ENCODE peak calls at places on chromosomes 3 and 15, in eight cellular contexts. L, D, Z, U, M, F, I and T are unnamed samples.

GRCh38 chr3:134093906-134094305 is 64.2 kb upstream of the SLCO2A1 start:
- DNase-seq in I (no peak), F (no peak), U (no peak), D (peak; percentile 87), Z (no peak), M (no peak), L (no peak), T (no peak)

GRCh38 chr3:33663042-33663441 is 55.0 kb downstream of the CLASP2 start:
- DNase-seq in F (no peak), U (no peak), D (no peak), Z (no peak), M (no peak), I (no peak), L (no peak), T (no peak)

GRCh38 chr3:66472313-66473134 is 28.3 kb downstream of the LRIG1 start:
- DNase-seq in L (no peak), U (peak; percentile 34), Z (no peak), I (no peak), F (no peak), M (no peak), D (peak; percentile 43), T (peak; percentile 31)

GRCh38 chr15:99467861-99468460 is 97.8 kb upstream of the MEF2A start:
- DNase-seq in I (no peak), L (no peak), F (no peak), Z (no peak), M (no peak), D (peak; percentile 40), U (no peak), T (no peak)

GRCh38 chr15:71708741-71709140 is 101.6 kb upstream of the NR2E3 start:
- DNase-seq in M (no peak), D (no peak), F (no peak), L (no peak), Z (peak; percentile 51), U (no peak), I (no peak), T (no peak)

GRCh38 chr15:81813215-81813614 is 232.6 kb downstream of the MEX3B start:
- DNase-seq in D (peak; percentile 18), F (peak; percentile 11), U (no peak), I (no peak), M (no peak), L (no peak), Z (no peak), T (no peak)

GRCh38 chr3:150090877-150091276 is 120.2 kb upstream of the PFN2 start:
- DNase-seq in D (no peak), M (no peak), L (no peak), Z (no peak), U (no peak), F (no peak), I (no peak), T (no peak)

GRCh38 chr3:43180027-43180426 is 74.1 kb upstream of the POMGNT2 start:
- DNase-seq in L (peak; percentile 55), U (no peak), M (no peak), I (no peak), Z (no peak), D (peak; percentile 73), F (no peak), T (no peak)

GRCh38 chr15:50828610-50829206 is 63.2 kb upstream of the SPPL2A start:
- DNase-seq in Z (no peak), L (no peak), D (peak; percentile 96), U (no peak), M (no peak), I (no peak), F (no peak), T (peak; percentile 55)

GRCh38 chr15:37586976-37587375 is 347.5 kb upstream of the TMCO5A start:
- DNase-seq in Z (no peak), I (no peak), M (no peak), U (no peak), D (peak; percentile 26), L (no peak), F (no peak), T (no peak)

GRCh38 chr15:77901921-77902750 is 175.4 kb downstream of the TBC1D2B start:
- DNase-seq in D (no peak), L (no peak), F (no peak), Z (no peak), I (no peak), U (no peak), M (no peak), T (peak; percentile 32)

GRCh38 chr15:53589526-53590057 is 169.9 kb downstream of the WDR72 start:
- DNase-seq in Z (no peak), L (no peak), U (no peak), M (no peak), D (peak; percentile 86), I (no peak), F (no peak), T (no peak)

GRCh38 chr3:39521456-39521855 is 54.0 kb downstream of the MOBP start:
- DNase-seq in Z (no peak), U (no peak), M (no peak), D (no peak), L (no peak), I (no peak), F (no peak), T (no peak)

GRCh38 chr3:194137314-194138097 is 1.6 kb downstream of the HES1 start:
- DNase-seq in F (peak; percentile 67), D (peak; percentile 67), M (peak; percentile 56), L (peak; percentile 64), U (peak; percentile 12), I (no peak), Z (peak; percentile 78), T (no peak)

GRCh38 chr3:15443826-15444524 is 16.6 kb downstream of the EAF1 start:
- DNase-seq in M (no peak), D (no peak), F (peak; percentile 78), U (no peak), L (no peak), Z (no peak), I (no peak), T (no peak)

GRCh38 chr3:186083746-186084145 is 25.1 kb downstream of the ETV5 start:
- DNase-seq in U (no peak), Z (no peak), I (no peak), L (peak; percentile 37), D (no peak), F (no peak), M (no peak), T (no peak)

GRCh38 chr3:15420871-15421270 is 6.5 kb downstream of the METTL6 start:
- DNase-seq in I (no peak), U (no peak), Z (no peak), M (no peak), F (no peak), D (no peak), L (no peak), T (no peak)